ENCODE peak calls at places on chromosomes 6 and 20, in five cellular contexts. Z is upper lobe of left lung; C is heart left ventricle; O is CD4-positive, CD25-positive, alpha-beta regulatory T cell; P is mesendoderm. R is an unnamed sample.

GRCh38 chr20:4012631-4013030 is 2.7 kb downstream of the RNF24 start:
- DNase-seq in Z (no peak), C (no peak), O (no peak), P (no peak), R (no peak)

GRCh38 chr6:13383280-13384163 is 55.2 kb upstream of the TBC1D7 start:
- DNase-seq in Z (no peak), C (no peak), O (peak; percentile 37), P (no peak), R (no peak)

GRCh38 chr6:68139130-68139529 is 496.0 kb upstream of the ADGRB3 start:
- DNase-seq in Z (no peak), C (no peak), O (no peak), P (peak; percentile 97), R (no peak)

GRCh38 chr6:68059894-68060293 is 575.2 kb upstream of the ADGRB3 start:
- DNase-seq in Z (no peak), C (peak; percentile 18), O (no peak), P (no peak), R (no peak)

GRCh38 chr6:145096846-145097245 is 638.5 kb downstream of the EPM2A start:
- DNase-seq in Z (no peak), C (no peak), O (no peak), P (no peak), R (no peak)

GRCh38 chr6:121408321-121408720 is 27.1 kb upstream of the GJA1 start:
- DNase-seq in Z (peak; percentile 73), C (no peak), O (no peak), P (no peak), R (no peak)

GRCh38 chr20:45944151-45944964 is 9.9 kb downstream of the PCIF1 start:
- DNase-seq in Z (no peak), C (no peak), O (no peak), P (no peak), R (no peak)

GRCh38 chr6:75101896-75102680 is 103.8 kb downstream of the COL12A1 start:
- DNase-seq in Z (no peak), C (no peak), O (no peak), P (no peak), R (no peak)

GRCh38 chr6:158559895-158560786 is at the start of gene TMEM181:
- DNase-seq in Z (peak; percentile 99), C (peak; percentile 88), O (peak; percentile 86), P (peak; percentile 85), R (peak; percentile 79)

GRCh38 chr6:31175961-31176360 is 5.5 kb upstream of the POU5F1 start:
- DNase-seq in Z (no peak), C (no peak), O (no peak), P (peak; percentile 57), R (peak; percentile 21)

GRCh38 chr20:57137676-57138075 is 128.8 kb downstream of the BMP7 start:
- DNase-seq in Z (no peak), C (no peak), O (no peak), P (no peak), R (no peak)

GRCh38 chr6:3356824-3357420 is 98.2 kb downstream of the PSMG4 start:
- DNase-seq in Z (no peak), C (no peak), O (no peak), P (no peak), R (no peak)

GRCh38 chr6:3356056-3356823 is 97.5 kb downstream of the PSMG4 start:
- DNase-seq in Z (no peak), C (peak; percentile 75), O (peak; percentile 58), P (peak; percentile 96), R (peak; percentile 60)

GRCh38 chr6:3355011-3355357 is 96.2 kb downstream of the PSMG4 start:
- DNase-seq in Z (no peak), C (no peak), O (no peak), P (no peak), R (no peak)

GRCh38 chr6:3353939-3354338 is 95.2 kb downstream of the PSMG4 start:
- DNase-seq in Z (no peak), C (no peak), O (no peak), P (no peak), R (no peak)

GRCh38 chr6:3355358-3356055 is 96.8 kb downstream of the PSMG4 start:
- DNase-seq in Z (no peak), C (peak; percentile 44), O (peak; percentile 51), P (peak; percentile 63), R (no peak)
- H3K4me3 ChIP-seq in Z (peak overlapping the region; percentile 46), C (peak overlapping the region; percentile 46), O (peak overlapping the region; percentile 54), P (no peak overlapping the region), R (peak overlapping the region; percentile 13)

GRCh38 chr6:36769161-36769675 is 70.0 kb downstream of the CPNE5 start:
- DNase-seq in Z (peak; percentile 36), C (peak; percentile 38), O (no peak), P (peak; percentile 67), R (no peak)
- H3K4me3 ChIP-seq in Z (no peak overlapping the region), C (no peak overlapping the region), O (peak overlapping the region; percentile 1), P (no peak overlapping the region), R (no peak overlapping the region)

DNA sequence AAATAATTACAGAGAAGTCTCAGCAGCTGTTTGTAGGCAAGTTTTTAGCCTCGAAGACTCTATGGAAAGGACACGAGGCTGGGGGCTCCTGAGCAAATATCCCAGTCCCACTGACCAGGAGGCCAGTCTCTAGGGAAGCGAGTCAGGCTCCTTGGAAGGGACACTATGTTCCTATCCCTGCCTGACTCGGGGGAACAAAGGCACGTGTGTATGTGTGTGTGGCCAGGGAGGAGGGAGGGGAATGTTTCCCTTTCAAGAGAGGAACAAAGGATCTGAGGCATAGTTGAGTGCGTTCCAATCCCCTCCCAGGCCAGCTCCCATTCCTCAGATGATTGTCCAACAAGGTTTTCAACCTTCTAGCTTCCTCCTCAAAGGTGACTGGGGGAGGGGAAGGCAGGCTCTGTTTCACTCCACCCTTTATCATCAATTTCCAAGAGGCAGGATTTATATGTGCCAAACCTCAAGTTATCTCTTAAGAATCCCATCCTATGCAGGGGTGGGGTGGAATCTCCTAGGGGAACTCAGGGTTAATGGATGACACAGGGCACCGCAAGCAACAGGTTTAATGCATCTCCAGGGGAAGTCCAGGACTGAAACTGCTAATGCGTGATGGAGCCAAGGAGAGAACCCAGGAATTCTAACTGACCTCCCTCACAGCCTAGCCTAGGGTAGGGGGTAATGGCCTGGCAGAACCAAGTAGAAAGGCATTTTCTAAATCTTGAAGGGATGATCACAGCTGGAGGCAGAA is 9.9 kb downstream of the BCL2L1 start:
- DNase-seq in Z (no peak), C (peak; percentile 94), O (no peak), P (peak; percentile 93), R (no peak)
- H3K4me3 ChIP-seq in Z (peak overlapping the region; percentile 23), C (peak overlapping the region; percentile 36), O (peak overlapping the region; percentile 60), P (no peak overlapping the region), R (no peak overlapping the region)

GRCh38 chr6:44077201-44077946 is 49.9 kb downstream of the MRPL14 start:
- DNase-seq in Z (no peak), C (peak; percentile 22), O (no peak), P (no peak), R (no peak)
- H3K4me3 ChIP-seq in Z (no peak overlapping the region), C (no peak overlapping the region), O (no peak overlapping the region), P (no peak overlapping the region), R (no peak overlapping the region)

DNA sequence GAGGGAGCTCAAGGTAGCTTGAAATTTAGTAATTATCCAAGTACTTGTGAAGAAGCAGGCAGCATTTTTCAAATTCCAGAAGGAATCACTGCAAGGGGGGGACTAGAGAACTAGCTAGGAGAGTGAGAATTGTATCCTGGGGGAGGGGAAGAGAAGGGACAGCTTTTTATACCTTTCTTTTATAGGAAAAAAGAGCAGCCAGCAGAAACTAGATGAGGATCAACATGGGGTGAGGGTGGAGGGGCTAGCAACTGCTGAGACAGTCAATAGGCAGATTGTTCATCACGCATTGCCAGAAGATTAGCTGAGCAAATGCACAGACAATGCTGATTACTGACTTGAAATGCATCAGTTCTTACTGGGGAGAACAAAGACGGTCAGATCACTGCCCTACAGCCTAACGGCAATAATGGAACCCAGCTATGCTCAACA is 514.3 kb upstream of the CITED2 start:
- DNase-seq in Z (no peak), C (no peak), O (no peak), P (peak; percentile 97), R (no peak)
- H3K4me3 ChIP-seq in Z (no peak overlapping the region), C (no peak overlapping the region), O (no peak overlapping the region), P (no peak overlapping the region), R (no peak overlapping the region)

DNA sequence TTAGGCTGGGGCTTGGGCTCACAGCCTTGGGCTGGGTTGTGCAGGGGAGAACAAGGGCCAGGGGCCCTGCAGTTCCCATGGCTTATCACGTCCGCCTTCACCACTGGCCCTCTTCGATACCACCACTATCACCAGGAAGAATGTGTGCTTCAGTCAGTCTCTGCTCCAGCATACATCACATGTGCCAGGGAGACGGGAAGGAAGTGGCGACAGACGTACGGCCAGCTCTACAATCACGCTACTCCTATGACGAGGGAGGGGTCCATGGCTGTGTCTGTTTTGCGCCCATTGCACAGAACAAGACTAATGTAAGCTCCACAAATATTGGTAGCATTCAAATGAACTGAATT is 72.1 kb downstream of the TRAM2 start:
- DNase-seq in Z (no peak), C (no peak), O (no peak), P (no peak), R (no peak)
- H3K4me3 ChIP-seq in Z (no peak overlapping the region), C (no peak overlapping the region), O (no peak overlapping the region), P (no peak overlapping the region), R (no peak overlapping the region)

DNA sequence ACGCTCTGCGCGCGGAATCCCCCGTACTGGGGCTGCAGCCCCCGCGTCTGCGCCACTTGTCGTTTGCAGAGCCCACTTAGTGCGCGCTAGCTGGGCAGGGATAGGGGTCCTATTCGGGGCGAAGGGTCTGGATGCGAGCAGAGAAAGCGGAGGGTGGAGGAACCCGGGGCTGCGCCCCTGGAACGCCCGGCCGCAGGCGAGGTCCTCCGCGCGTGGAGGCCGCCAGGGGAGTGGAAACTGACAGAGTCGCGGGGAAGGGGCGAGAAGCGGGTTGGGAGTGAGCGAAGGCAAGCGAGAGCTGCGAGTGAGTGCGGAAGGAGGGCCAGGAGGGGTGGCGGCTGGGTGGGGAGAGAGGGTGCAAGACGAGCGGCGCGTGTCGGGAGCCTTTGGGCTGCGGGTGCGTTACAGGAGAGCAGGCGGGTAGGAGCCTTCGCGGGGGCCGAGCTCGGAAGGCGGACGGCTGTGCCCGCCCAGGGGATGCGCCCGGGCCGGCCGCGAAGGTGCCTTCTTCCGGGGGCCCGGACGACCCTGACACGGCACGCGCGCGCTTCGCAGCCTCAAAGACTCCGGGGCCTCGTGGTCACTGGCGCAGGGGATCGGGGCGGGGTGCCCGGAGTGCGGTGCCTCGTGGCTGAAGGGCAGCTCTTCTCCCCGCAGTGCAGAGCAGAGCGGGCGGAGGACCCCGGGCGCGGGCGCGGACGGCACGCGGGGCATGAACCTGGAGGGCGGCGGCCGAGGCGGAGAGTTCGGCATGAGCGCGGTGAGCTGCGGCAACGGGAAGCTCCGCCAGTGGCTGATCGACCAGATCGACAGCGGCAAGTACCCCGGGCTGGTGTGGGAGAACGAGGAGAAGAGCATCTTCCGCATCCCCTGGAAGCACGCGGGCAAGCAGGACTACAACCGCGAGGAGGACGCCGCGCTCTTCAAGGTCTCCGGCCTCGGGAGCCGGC is 1.2 kb downstream of the IRF4 start:
- DNase-seq in Z (peak; percentile 86), C (no peak), O (peak; percentile 48), P (peak; percentile 57), R (peak; percentile 59)
- H3K4me3 ChIP-seq in Z (peak overlapping the region; percentile 58), C (peak overlapping the region; percentile 34), O (peak overlapping the region; percentile 59), P (peak overlapping the region; percentile 30), R (peak overlapping the region; percentile 3)

GRCh38 chr6:14464716-14465115 is 347.1 kb downstream of the CD83 start:
- DNase-seq in Z (no peak), C (no peak), O (no peak), P (no peak), R (no peak)
- H3K4me3 ChIP-seq in Z (no peak overlapping the region), C (no peak overlapping the region), O (no peak overlapping the region), P (no peak overlapping the region), R (no peak overlapping the region)